ENCODE peak calls at places on chromosomes 4 and X, in seven cellular contexts. T is H4; U is upper lobe of right lung; V is stromal cell of bone marrow; R is NCI-H1105; L is MCF 10A; Q is CD4-positive, alpha-beta T cell. C is an unnamed sample.

GRCh38 chrX:28010875-28011274 is 29.6 kb upstream of the DCAF8L1 start:
- DNase-seq in V (no peak), T (no peak), R (no peak), U (no peak), L (no peak), Q (no peak), C (no peak)

GRCh38 chr4:77045490-77045889 is 30.3 kb downstream of the CCNI start:
- DNase-seq in T (no peak), R (no peak), U (no peak), V (no peak), L (no peak), Q (no peak), C (no peak)

GRCh38 chr4:99855677-99856076 is 38.5 kb downstream of the LAMTOR3 start:
- DNase-seq in V (no peak), T (no peak), U (no peak), Q (no peak), R (no peak), L (no peak), C (no peak)

GRCh38 chr4:30600246-30600645 is 119.9 kb upstream of the PCDH7 start:
- DNase-seq in L (peak), T (peak), V (no peak), U (no peak), Q (no peak), R (no peak), C (no peak)

GRCh38 chrX:10577863-10578262 is 42.5 kb downstream of the MID1 start:
- DNase-seq in Q (no peak), V (no peak), R (no peak), U (no peak), T (no peak), L (peak), C (no peak)

GRCh38 chr4:47367761-47368160 is 95.7 kb downstream of the COMMD8 start:
- DNase-seq in V (no peak), U (no peak), R (no peak), L (no peak), T (no peak), Q (no peak), C (no peak)

GRCh38 chr4:57078685-57079521 is 31.3 kb downstream of the IGFBP7 start:
- DNase-seq in V (no peak), L (peak), T (no peak), R (peak), Q (no peak), U (no peak), C (no peak)

GRCh38 chr4:52743444-52744019 is 7.7 kb downstream of the ERVMER34-1 start:
- DNase-seq in T (no peak), Q (no peak), V (no peak), R (no peak), U (no peak), L (no peak), C (no peak)

GRCh38 chr4:53937918-53938317 is 126.5 kb downstream of the CHIC2 start:
- DNase-seq in T (no peak), V (no peak), Q (no peak), R (no peak), L (no peak), U (no peak), C (no peak)

GRCh38 chr4:13892739-13893105 is 265.2 kb upstream of the BOD1L1 start:
- DNase-seq in Q (no peak), L (no peak), T (peak), U (no peak), R (no peak), V (peak), C (no peak)

GRCh38 chrX:53831662-53832635 is 145.4 kb upstream of the HUWE1 start:
- DNase-seq in R (peak), Q (peak), V (no peak), T (peak), L (peak), U (no peak), C (no peak)

GRCh38 chr4:185196437-185196836 is 7.4 kb downstream of the CFAP97 start:
- DNase-seq in Q (no peak), U (no peak), T (no peak), R (no peak), L (no peak), V (no peak), C (no peak)

GRCh38 chr4:2583517-2583916 is 47.1 kb downstream of the FAM193A start:
- DNase-seq in R (no peak), V (peak), T (no peak), L (peak), U (no peak), Q (no peak), C (no peak)

GRCh38 chr4:140326395-140326993 is 47.0 kb upstream of the SCOC start:
- DNase-seq in L (peak), Q (no peak), U (no peak), R (peak), V (peak), T (peak), C (no peak)

GRCh38 chr4:75745192-75745591 is 20.8 kb downstream of the USO1 start:
- DNase-seq in Q (no peak), V (peak), L (peak), U (no peak), R (no peak), T (no peak), C (no peak)

GRCh38 chr4:88697588-88698329 is at the start of gene NAP1L5:
- DNase-seq in Q (peak), T (no peak), V (peak), L (no peak), U (peak), R (no peak), C (peak)